ENCODE peak calls at places on chromosomes 5 and 9, in eight cellular contexts. One of them, this sample, is unnamed.

GRCh38 chr5:140833993-140834392 is at the start of gene PCDHA7:
- DNase-seq in neural crest cell: no peak
- DNase-seq in endothelial cell: no peak
- DNase-seq in tibial nerve: no peak
- DNase-seq in Calu3: no peak
- DNase-seq in AG09319: no peak
- DNase-seq in brain microvascular endothelial cell: no peak
- DNase-seq in body of pancreas: no peak
- DNase-seq in this sample: no peak

GRCh38 chr5:148961261-148962199 is 101.3 kb downstream of the SH3TC2 start:
- DNase-seq in neural crest cell: no peak
- DNase-seq in endothelial cell: no peak
- DNase-seq in tibial nerve: no peak
- DNase-seq in Calu3: peak; percentile 60
- DNase-seq in AG09319: peak; percentile 37
- DNase-seq in brain microvascular endothelial cell: no peak
- DNase-seq in body of pancreas: peak; percentile 54
- DNase-seq in this sample: no peak

GRCh38 chr5:15322426-15322825 is 177.6 kb upstream of the FBXL7 start:
- DNase-seq in neural crest cell: no peak
- DNase-seq in endothelial cell: no peak
- DNase-seq in tibial nerve: no peak
- DNase-seq in Calu3: no peak
- DNase-seq in AG09319: no peak
- DNase-seq in brain microvascular endothelial cell: no peak
- DNase-seq in body of pancreas: no peak
- DNase-seq in this sample: no peak

GRCh38 chr5:173547579-173547978 is 68.9 kb downstream of the BOD1 start:
- DNase-seq in neural crest cell: no peak
- DNase-seq in endothelial cell: no peak
- DNase-seq in tibial nerve: no peak
- DNase-seq in Calu3: peak; percentile 14
- DNase-seq in AG09319: no peak
- DNase-seq in brain microvascular endothelial cell: peak; percentile 27
- DNase-seq in body of pancreas: no peak
- DNase-seq in this sample: no peak

GRCh38 chr9:86494644-86495081 is 140.5 kb upstream of the TUT7 start:
- DNase-seq in neural crest cell: no peak
- DNase-seq in endothelial cell: no peak
- DNase-seq in tibial nerve: no peak
- DNase-seq in Calu3: no peak
- DNase-seq in AG09319: no peak
- DNase-seq in brain microvascular endothelial cell: peak; percentile 57
- DNase-seq in body of pancreas: no peak
- DNase-seq in this sample: no peak

GRCh38 chr9:86892576-86892975 is 54.7 kb downstream of the GAS1 start:
- DNase-seq in neural crest cell: no peak
- DNase-seq in endothelial cell: no peak
- DNase-seq in tibial nerve: no peak
- DNase-seq in Calu3: no peak
- DNase-seq in AG09319: no peak
- DNase-seq in brain microvascular endothelial cell: peak; percentile 6
- DNase-seq in body of pancreas: no peak
- DNase-seq in this sample: no peak

GRCh38 chr5:15627647-15628046 is 127.7 kb downstream of the FBXL7 start:
- DNase-seq in neural crest cell: no peak
- DNase-seq in endothelial cell: no peak
- DNase-seq in tibial nerve: no peak
- DNase-seq in Calu3: no peak
- DNase-seq in AG09319: no peak
- DNase-seq in brain microvascular endothelial cell: no peak
- DNase-seq in body of pancreas: no peak
- DNase-seq in this sample: no peak

GRCh38 chr5:135644816-135645215 is 66.0 kb upstream of the CXCL14 start:
- DNase-seq in neural crest cell: no peak
- DNase-seq in endothelial cell: no peak
- DNase-seq in tibial nerve: no peak
- DNase-seq in Calu3: no peak
- DNase-seq in AG09319: no peak
- DNase-seq in brain microvascular endothelial cell: no peak
- DNase-seq in body of pancreas: no peak
- DNase-seq in this sample: no peak

GRCh38 chr9:81771606-81772005 is 82.3 kb upstream of the TLE1 start:
- DNase-seq in neural crest cell: no peak
- DNase-seq in endothelial cell: no peak
- DNase-seq in tibial nerve: no peak
- DNase-seq in Calu3: no peak
- DNase-seq in AG09319: no peak
- DNase-seq in brain microvascular endothelial cell: peak; percentile 74
- DNase-seq in body of pancreas: no peak
- DNase-seq in this sample: no peak

GRCh38 chr5:173581408-173582197 is 34.8 kb downstream of the BOD1 start:
- DNase-seq in neural crest cell: peak; percentile 81
- DNase-seq in endothelial cell: peak; percentile 79
- DNase-seq in tibial nerve: no peak
- DNase-seq in Calu3: peak; percentile 66
- DNase-seq in AG09319: no peak
- DNase-seq in brain microvascular endothelial cell: no peak
- DNase-seq in body of pancreas: peak; percentile 35
- DNase-seq in this sample: peak; percentile 62

GRCh38 chr9:27503623-27504022 is 20.5 kb upstream of the IFNK start:
- DNase-seq in neural crest cell: no peak
- DNase-seq in endothelial cell: no peak
- DNase-seq in tibial nerve: no peak
- DNase-seq in Calu3: no peak
- DNase-seq in AG09319: no peak
- DNase-seq in brain microvascular endothelial cell: no peak
- DNase-seq in body of pancreas: no peak
- DNase-seq in this sample: no peak

GRCh38 chr9:107367727-107368502 is 84.8 kb downstream of the RAD23B start:
- DNase-seq in neural crest cell: no peak
- DNase-seq in endothelial cell: no peak
- DNase-seq in tibial nerve: no peak
- DNase-seq in Calu3: no peak
- DNase-seq in AG09319: no peak
- DNase-seq in brain microvascular endothelial cell: peak; percentile 27
- DNase-seq in body of pancreas: no peak
- DNase-seq in this sample: no peak

GRCh38 chr9:71446081-71446480 is 322.2 kb downstream of the CEMIP2 start:
- DNase-seq in neural crest cell: no peak
- DNase-seq in endothelial cell: no peak
- DNase-seq in tibial nerve: no peak
- DNase-seq in Calu3: no peak
- DNase-seq in AG09319: no peak
- DNase-seq in brain microvascular endothelial cell: no peak
- DNase-seq in body of pancreas: no peak
- DNase-seq in this sample: no peak

GRCh38 chr5:31530541-31531265 is 1.2 kb downstream of the DROSHA start:
- DNase-seq in neural crest cell: no peak
- DNase-seq in endothelial cell: no peak
- DNase-seq in tibial nerve: no peak
- DNase-seq in Calu3: no peak
- DNase-seq in AG09319: no peak
- DNase-seq in brain microvascular endothelial cell: no peak
- DNase-seq in body of pancreas: no peak
- DNase-seq in this sample: no peak

GRCh38 chr9:115883467-115884329 is 269.9 kb upstream of the PAPPA start:
- DNase-seq in neural crest cell: peak; percentile 6
- DNase-seq in endothelial cell: peak; percentile 36
- DNase-seq in tibial nerve: no peak
- DNase-seq in Calu3: peak; percentile 34
- DNase-seq in AG09319: peak; percentile 25
- DNase-seq in brain microvascular endothelial cell: peak; percentile 46
- DNase-seq in body of pancreas: peak; percentile 37
- DNase-seq in this sample: peak; percentile 10

GRCh38 chr5:110940136-110940535 is 131.4 kb upstream of the TSLP start:
- DNase-seq in neural crest cell: no peak
- DNase-seq in endothelial cell: no peak
- DNase-seq in tibial nerve: no peak
- DNase-seq in Calu3: no peak
- DNase-seq in AG09319: no peak
- DNase-seq in brain microvascular endothelial cell: peak; percentile 27
- DNase-seq in body of pancreas: no peak
- DNase-seq in this sample: no peak

GRCh38 chr9:125631391-125632085 is 75.5 kb downstream of the MAPKAP1 start:
- DNase-seq in neural crest cell: no peak
- DNase-seq in endothelial cell: peak; percentile 19
- DNase-seq in tibial nerve: no peak
- DNase-seq in Calu3: peak; percentile 13
- DNase-seq in AG09319: no peak
- DNase-seq in brain microvascular endothelial cell: peak; percentile 48
- DNase-seq in body of pancreas: no peak
- DNase-seq in this sample: no peak

GRCh38 chr9:137141976-137142936 is 3.3 kb downstream of the GRIN1 start:
- DNase-seq in neural crest cell: no peak
- DNase-seq in endothelial cell: no peak
- DNase-seq in tibial nerve: no peak
- DNase-seq in Calu3: no peak
- DNase-seq in AG09319: no peak
- DNase-seq in brain microvascular endothelial cell: no peak
- DNase-seq in body of pancreas: no peak
- DNase-seq in this sample: no peak

GRCh38 chr5:11324521-11325289 is 563.7 kb upstream of the DAP start:
- DNase-seq in neural crest cell: no peak
- DNase-seq in endothelial cell: no peak
- DNase-seq in tibial nerve: peak; percentile 54
- DNase-seq in Calu3: no peak
- DNase-seq in AG09319: no peak
- DNase-seq in brain microvascular endothelial cell: no peak
- DNase-seq in body of pancreas: no peak
- DNase-seq in this sample: no peak

GRCh38 chr5:11319851-11320580 is 559.0 kb upstream of the DAP start:
- DNase-seq in neural crest cell: no peak
- DNase-seq in endothelial cell: no peak
- DNase-seq in tibial nerve: no peak
- DNase-seq in Calu3: peak; percentile 41
- DNase-seq in AG09319: no peak
- DNase-seq in brain microvascular endothelial cell: no peak
- DNase-seq in body of pancreas: no peak
- DNase-seq in this sample: no peak

GRCh38 chr5:11322133-11322532 is 561.1 kb upstream of the DAP start:
- DNase-seq in neural crest cell: no peak
- DNase-seq in endothelial cell: no peak
- DNase-seq in tibial nerve: peak; percentile 34
- DNase-seq in Calu3: no peak
- DNase-seq in AG09319: no peak
- DNase-seq in brain microvascular endothelial cell: no peak
- DNase-seq in body of pancreas: no peak
- DNase-seq in this sample: no peak
- TF ChIP-seq CTCF in neural crest cell: no peak
- TF ChIP-seq CTCF in endothelial cell: no peak
- TF ChIP-seq CTCF in tibial nerve: no peak
- TF ChIP-seq CTCF in Calu3: no peak
- TF ChIP-seq CTCF in AG09319: no peak
- TF ChIP-seq CTCF in brain microvascular endothelial cell: no peak
- TF ChIP-seq CTCF in body of pancreas: no peak
- TF ChIP-seq CTCF in this sample: no peak

GRCh38 chr5:79772651-79773050 is 83.0 kb downstream of the CMYA5 start:
- DNase-seq in neural crest cell: no peak
- DNase-seq in endothelial cell: no peak
- DNase-seq in tibial nerve: no peak
- DNase-seq in Calu3: no peak
- DNase-seq in AG09319: no peak
- DNase-seq in brain microvascular endothelial cell: no peak
- DNase-seq in body of pancreas: no peak
- DNase-seq in this sample: no peak

GRCh38 chr5:79774855-79775237 is 85.2 kb downstream of the CMYA5 start:
- DNase-seq in neural crest cell: no peak
- DNase-seq in endothelial cell: no peak
- DNase-seq in tibial nerve: no peak
- DNase-seq in Calu3: no peak
- DNase-seq in AG09319: no peak
- DNase-seq in brain microvascular endothelial cell: no peak
- DNase-seq in body of pancreas: no peak
- DNase-seq in this sample: no peak

GRCh38 chr5:79773612-79774011 is 84.0 kb downstream of the CMYA5 start:
- DNase-seq in neural crest cell: no peak
- DNase-seq in endothelial cell: no peak
- DNase-seq in tibial nerve: no peak
- DNase-seq in Calu3: no peak
- DNase-seq in AG09319: no peak
- DNase-seq in brain microvascular endothelial cell: no peak
- DNase-seq in body of pancreas: no peak
- DNase-seq in this sample: no peak

GRCh38 chr5:79771387-79771786 is 81.8 kb downstream of the CMYA5 start:
- DNase-seq in neural crest cell: no peak
- DNase-seq in endothelial cell: no peak
- DNase-seq in tibial nerve: no peak
- DNase-seq in Calu3: no peak
- DNase-seq in AG09319: peak; percentile 29
- DNase-seq in brain microvascular endothelial cell: peak; percentile 9
- DNase-seq in body of pancreas: no peak
- DNase-seq in this sample: no peak

GRCh38 chr5:79774171-79774854 is 84.7 kb downstream of the CMYA5 start:
- DNase-seq in neural crest cell: peak; percentile 2
- DNase-seq in endothelial cell: peak; percentile 33
- DNase-seq in tibial nerve: no peak
- DNase-seq in Calu3: peak; percentile 75
- DNase-seq in AG09319: no peak
- DNase-seq in brain microvascular endothelial cell: no peak
- DNase-seq in body of pancreas: no peak
- DNase-seq in this sample: peak; percentile 11
- TF ChIP-seq CTCF in neural crest cell: peak; percentile 44
- TF ChIP-seq CTCF in endothelial cell: no peak
- TF ChIP-seq CTCF in tibial nerve: no peak
- TF ChIP-seq CTCF in Calu3: peak; percentile 46
- TF ChIP-seq CTCF in AG09319: peak; percentile 12
- TF ChIP-seq CTCF in brain microvascular endothelial cell: peak; percentile 60
- TF ChIP-seq CTCF in body of pancreas: no peak
- TF ChIP-seq CTCF in this sample: peak; percentile 49

GRCh38 chr5:180491496-180491895 is 2.7 kb upstream of the CNOT6 start:
- DNase-seq in neural crest cell: no peak
- DNase-seq in endothelial cell: no peak
- DNase-seq in tibial nerve: no peak
- DNase-seq in Calu3: no peak
- DNase-seq in AG09319: no peak
- DNase-seq in brain microvascular endothelial cell: no peak
- DNase-seq in body of pancreas: no peak
- DNase-seq in this sample: no peak
- TF ChIP-seq CTCF in neural crest cell: no peak
- TF ChIP-seq CTCF in endothelial cell: no peak
- TF ChIP-seq CTCF in tibial nerve: no peak
- TF ChIP-seq CTCF in Calu3: no peak
- TF ChIP-seq CTCF in AG09319: no peak
- TF ChIP-seq CTCF in brain microvascular endothelial cell: peak; percentile 24
- TF ChIP-seq CTCF in body of pancreas: no peak
- TF ChIP-seq CTCF in this sample: no peak

GRCh38 chr5:122896598-122897282 is 51.3 kb downstream of the SNX24 start:
- DNase-seq in neural crest cell: no peak
- DNase-seq in endothelial cell: no peak
- DNase-seq in tibial nerve: peak; percentile 36
- DNase-seq in Calu3: no peak
- DNase-seq in AG09319: no peak
- DNase-seq in brain microvascular endothelial cell: peak; percentile 18
- DNase-seq in body of pancreas: no peak
- DNase-seq in this sample: no peak
- TF ChIP-seq CTCF in neural crest cell: peak; percentile 72
- TF ChIP-seq CTCF in endothelial cell: peak; percentile 59
- TF ChIP-seq CTCF in tibial nerve: peak; percentile 36
- TF ChIP-seq CTCF in Calu3: peak; percentile 46
- TF ChIP-seq CTCF in AG09319: peak; percentile 56
- TF ChIP-seq CTCF in brain microvascular endothelial cell: peak; percentile 59
- TF ChIP-seq CTCF in body of pancreas: no peak
- TF ChIP-seq CTCF in this sample: peak; percentile 59